ENCODE peak calls at places on chromosomes 7 and 10, in six cellular contexts. J is vagina, E is AG04450, D is aorta, Z is fibroblast of lung, O is brain microvascular endothelial cell. S is an unnamed sample.

GRCh38 chr7:138917771-138918170 is 63.4 kb downstream of the KIAA1549 start:
- DNase-seq in O (no peak), Z (peak; percentile 20), J (no peak), D (no peak), E (no peak), S (no peak)

GRCh38 chr10:121406823-121407545 is 191.3 kb downstream of the FGFR2 start:
- DNase-seq in J (peak; percentile 55), Z (peak; percentile 24), D (no peak), E (no peak), O (no peak), S (no peak)

GRCh38 chr10:108970016-108970415 is 953.3 kb downstream of the XPNPEP1 start:
- DNase-seq in D (no peak), Z (peak; percentile 42), O (no peak), J (no peak), E (no peak), S (peak; percentile 30)

GRCh38 chr7:71414490-71414889 is 282.5 kb downstream of the GALNT17 start:
- DNase-seq in E (no peak), O (no peak), D (no peak), Z (no peak), J (no peak), S (peak; percentile 27)

GRCh38 chr7:23299770-23300300 is 696 bp downstream of the MALSU1 start:
- DNase-seq in J (no peak), Z (peak; percentile 25), O (no peak), D (no peak), E (no peak), S (no peak)

GRCh38 chr10:99698504-99699080 is 33.3 kb downstream of the COX15 start:
- DNase-seq in E (no peak), O (no peak), J (no peak), Z (no peak), D (no peak), S (no peak)

GRCh38 chr10:132065491-132066105 is at the start of gene JAKMIP3:
- DNase-seq in E (peak; percentile 91), J (peak; percentile 74), O (peak; percentile 93), D (peak; percentile 72), Z (peak; percentile 90), S (no peak)

GRCh38 chr10:48299066-48299465 is 7.4 kb upstream of the MAPK8 start:
- DNase-seq in E (no peak), O (no peak), Z (no peak), J (no peak), D (no peak), S (no peak)

GRCh38 chr10:112280205-112280921 is 2.8 kb upstream of the TECTB start:
- DNase-seq in Z (no peak), J (no peak), D (no peak), O (no peak), E (no peak), S (no peak)

GRCh38 chr10:101216631-101217425 is 12.4 kb downstream of the LBX1 start:
- DNase-seq in Z (no peak), J (no peak), E (no peak), D (no peak), O (no peak), S (no peak)

GRCh38 chr10:101216207-101216607 is 13.1 kb downstream of the LBX1 start:
- DNase-seq in J (no peak), E (no peak), O (no peak), Z (no peak), D (no peak), S (no peak)

GRCh38 chr10:101215397-101216206 is 13.7 kb downstream of the LBX1 start:
- DNase-seq in E (no peak), O (no peak), D (no peak), J (no peak), Z (no peak), S (no peak)

GRCh38 chr10:101217450-101218281 is 11.6 kb downstream of the LBX1 start:
- DNase-seq in Z (peak; percentile 37), E (no peak), D (no peak), O (no peak), J (no peak), S (no peak)

DNA sequence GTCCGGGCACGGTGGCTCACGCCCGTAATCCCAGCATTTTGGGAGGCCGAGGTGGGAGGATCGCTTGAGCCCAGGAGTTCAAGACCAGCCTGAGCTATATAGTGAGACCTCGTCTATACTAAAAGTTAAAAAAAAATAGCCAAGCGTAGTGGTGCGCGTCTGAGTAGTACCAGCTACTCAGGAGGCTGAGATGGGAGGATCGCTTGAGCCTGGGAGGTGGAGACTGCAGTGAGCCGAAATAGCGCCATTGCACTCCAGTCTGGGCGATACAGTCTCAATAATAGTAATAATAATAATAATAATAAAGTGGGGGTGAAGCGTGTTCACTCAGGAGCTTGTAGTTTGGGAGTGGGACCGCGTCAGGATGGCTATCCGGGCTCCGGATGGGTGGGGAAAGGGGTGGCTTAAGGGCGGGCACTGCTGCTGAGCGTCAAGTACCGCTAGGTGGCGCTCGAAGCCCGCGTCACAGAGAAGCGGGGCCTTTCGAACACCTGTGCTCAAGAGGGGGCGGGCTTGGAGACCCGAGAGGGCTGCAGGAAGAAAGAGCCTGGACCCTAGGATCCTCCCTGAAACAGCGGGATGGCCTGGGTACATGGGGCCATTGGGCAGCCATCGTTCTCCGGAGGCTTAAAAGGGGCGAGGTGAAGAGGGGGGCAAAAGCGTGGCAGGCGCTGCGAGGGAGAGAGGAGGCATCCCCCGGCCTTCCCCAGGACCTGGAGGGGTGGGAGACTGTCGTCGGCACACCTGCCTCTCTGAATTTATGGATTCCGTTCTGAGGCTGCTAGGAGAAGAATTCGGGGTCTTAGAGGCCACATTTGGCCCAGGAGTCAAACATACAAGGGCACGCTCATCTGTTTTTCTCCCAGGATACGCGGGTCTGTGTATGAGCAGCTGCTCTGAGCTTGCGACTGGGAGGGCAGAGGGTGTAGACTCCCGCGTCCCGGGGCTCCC is 14.5 kb downstream of the LBX1 start:
- DNase-seq in E (peak; percentile 10), J (no peak), O (no peak), Z (peak; percentile 27), D (peak; percentile 90), S (peak; percentile 78)
- H3K4me3 ChIP-seq in E (no peak overlapping the region), J (no peak overlapping the region), O (no peak overlapping the region), Z (no peak overlapping the region), D (no peak overlapping the region), S (no peak overlapping the region)

GRCh38 chr7:41886257-41886905 is 183.5 kb upstream of the INHBA start:
- DNase-seq in E (peak; percentile 66), D (no peak), J (no peak), O (peak; percentile 90), Z (peak; percentile 97), S (no peak)

GRCh38 chr7:41885748-41886147 is 182.9 kb upstream of the INHBA start:
- DNase-seq in D (no peak), O (no peak), J (no peak), Z (peak; percentile 41), E (no peak), S (no peak)

GRCh38 chr7:41886906-41887311 is 184.0 kb upstream of the INHBA start:
- DNase-seq in E (peak; percentile 88), Z (peak; percentile 99), O (peak; percentile 96), J (no peak), D (peak; percentile 89), S (no peak)

GRCh38 chr7:41889040-41889439 is 186.2 kb upstream of the INHBA start:
- DNase-seq in O (no peak), Z (no peak), J (no peak), E (no peak), D (no peak), S (no peak)

DNA sequence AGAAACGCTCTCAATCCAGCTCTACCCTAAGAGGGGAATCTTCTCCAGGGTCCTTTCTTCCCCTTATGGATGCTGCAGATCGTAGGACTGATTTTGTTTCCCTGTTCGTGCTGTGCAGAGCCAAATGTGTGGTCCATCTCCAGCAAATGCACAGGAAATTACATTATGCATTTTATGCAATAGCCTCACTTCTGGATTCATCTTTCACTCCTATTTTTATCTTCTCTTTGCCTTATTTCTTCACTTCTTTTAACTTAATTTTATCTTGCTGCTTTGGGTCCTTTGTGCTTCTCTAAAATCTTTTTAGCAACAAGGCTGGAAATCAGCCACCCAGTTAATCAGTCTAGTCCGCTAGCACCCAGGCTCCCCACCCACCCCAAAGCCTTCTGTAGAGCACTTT is 184.6 kb upstream of the INHBA start:
- DNase-seq in O (no peak), Z (no peak), E (no peak), J (no peak), D (no peak), S (no peak)
- H3K4me3 ChIP-seq in O (no peak overlapping the region), Z (no peak overlapping the region), E (no peak overlapping the region), J (no peak overlapping the region), D (no peak overlapping the region), S (no peak overlapping the region)

DNA sequence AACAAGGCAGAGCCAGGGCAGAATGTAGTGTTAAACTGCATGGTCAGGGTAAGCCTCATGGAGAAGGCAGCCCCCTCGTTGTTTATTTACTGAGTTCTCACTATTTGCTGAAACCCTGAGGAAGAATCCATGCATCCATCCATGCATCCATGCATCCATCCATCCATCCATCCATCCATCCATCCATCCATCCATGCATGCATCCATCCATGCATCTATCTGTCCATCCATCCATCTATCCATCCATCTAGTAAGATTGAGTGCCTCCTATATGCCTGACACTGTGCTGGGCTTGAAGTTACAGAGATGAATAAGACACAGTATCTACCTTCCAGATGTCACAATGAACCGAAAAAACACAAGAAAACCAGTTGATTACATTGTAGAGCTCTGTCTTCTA is 201.4 kb upstream of the AGK start:
- DNase-seq in Z (no peak), D (no peak), E (no peak), O (no peak), J (no peak), S (no peak)
- H3K4me3 ChIP-seq in Z (no peak overlapping the region), D (no peak overlapping the region), E (no peak overlapping the region), O (no peak overlapping the region), J (no peak overlapping the region), S (no peak overlapping the region)

GRCh38 chr7:28958946-28959417 is 852 bp upstream of the TRIL start:
- DNase-seq in E (no peak), Z (no peak), O (no peak), J (no peak), D (no peak), S (no peak)

GRCh38 chr7:28956608-28957063 is 1.5 kb downstream of the TRIL start:
- DNase-seq in E (no peak), Z (peak; percentile 59), O (no peak), J (no peak), D (peak; percentile 85), S (no peak)

GRCh38 chr7:28957064-28957821 is 887 bp downstream of the TRIL start:
- DNase-seq in J (no peak), E (no peak), O (no peak), Z (peak; percentile 36), D (peak; percentile 81), S (no peak)

GRCh38 chr7:28958235-28958945 is at the start of gene TRIL:
- DNase-seq in Z (peak; percentile 86), O (peak; percentile 45), E (peak; percentile 33), J (no peak), D (peak; percentile 90), S (no peak)

DNA sequence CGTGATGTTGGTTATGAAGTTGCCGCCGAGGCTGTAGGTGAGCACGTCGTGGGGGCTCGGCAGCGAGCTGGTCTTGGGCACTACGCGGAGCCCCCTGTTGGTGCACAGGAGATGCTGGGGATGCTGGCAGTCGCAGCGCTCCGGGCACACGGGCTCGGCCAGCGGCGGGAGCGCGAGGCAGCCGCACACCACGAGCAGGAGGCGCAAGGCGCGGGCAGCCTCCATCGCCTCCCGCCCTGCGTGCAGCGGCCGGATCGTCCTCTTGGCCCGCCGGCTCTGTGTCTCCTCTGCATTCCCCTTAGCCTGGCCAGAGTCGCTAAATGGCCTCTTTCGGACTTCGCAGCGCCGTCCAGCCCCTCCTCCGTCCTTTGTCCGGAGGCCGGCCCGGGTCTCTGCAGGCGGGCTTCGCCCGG is 302 bp downstream of the TRIL start:
- DNase-seq in E (no peak), O (no peak), J (no peak), Z (no peak), D (no peak), S (no peak)
- H3K4me3 ChIP-seq in E (peak overlapping the region; percentile 49), O (peak overlapping the region; percentile 50), J (peak overlapping the region; percentile 58), Z (peak overlapping the region; percentile 26), D (peak overlapping the region; percentile 8), S (no peak overlapping the region)